ENCODE peak calls at places on chromosomes 5 and 9, in eight cellular contexts. One of them, this sample, is unnamed.

GRCh38 chr5:133635051-133635450 is 22.7 kb upstream of the FSTL4 start:
- DNase-seq in dorsolateral prefrontal cortex: no peak
- DNase-seq in pancreas: no peak
- DNase-seq in breast epithelium: no peak
- DNase-seq in HFFc6: peak
- DNase-seq in AG10803: peak
- DNase-seq in GM10248: no peak
- DNase-seq in glutamatergic neuron: no peak
- DNase-seq in this sample: no peak

GRCh38 chr5:175032013-175032412 is 307.6 kb downstream of the MSX2 start:
- DNase-seq in dorsolateral prefrontal cortex: no peak
- DNase-seq in pancreas: peak
- DNase-seq in breast epithelium: no peak
- DNase-seq in HFFc6: no peak
- DNase-seq in AG10803: no peak
- DNase-seq in GM10248: no peak
- DNase-seq in glutamatergic neuron: no peak
- DNase-seq in this sample: no peak

GRCh38 chr5:96763012-96763411 is 44.7 kb downstream of the ERAP1 start:
- DNase-seq in dorsolateral prefrontal cortex: no peak
- DNase-seq in pancreas: no peak
- DNase-seq in breast epithelium: no peak
- DNase-seq in HFFc6: no peak
- DNase-seq in AG10803: peak
- DNase-seq in GM10248: no peak
- DNase-seq in glutamatergic neuron: no peak
- DNase-seq in this sample: no peak

GRCh38 chr9:32991895-32992595 is 9.4 kb downstream of the APTX start:
- DNase-seq in dorsolateral prefrontal cortex: no peak
- DNase-seq in pancreas: no peak
- DNase-seq in breast epithelium: no peak
- DNase-seq in HFFc6: no peak
- DNase-seq in AG10803: no peak
- DNase-seq in GM10248: no peak
- DNase-seq in glutamatergic neuron: no peak
- DNase-seq in this sample: no peak

GRCh38 chr9:126773004-126773607 is 31.7 kb upstream of the ZBTB43 start:
- DNase-seq in dorsolateral prefrontal cortex: no peak
- DNase-seq in pancreas: no peak
- DNase-seq in breast epithelium: no peak
- DNase-seq in HFFc6: peak
- DNase-seq in AG10803: no peak
- DNase-seq in GM10248: no peak
- DNase-seq in glutamatergic neuron: peak
- DNase-seq in this sample: peak

GRCh38 chr9:116842658-116843057 is 155.6 kb downstream of the TRIM32 start:
- DNase-seq in dorsolateral prefrontal cortex: no peak
- DNase-seq in pancreas: no peak
- DNase-seq in breast epithelium: no peak
- DNase-seq in HFFc6: no peak
- DNase-seq in AG10803: no peak
- DNase-seq in GM10248: no peak
- DNase-seq in glutamatergic neuron: peak
- DNase-seq in this sample: no peak

GRCh38 chr5:1488882-1489680 is 34.7 kb downstream of the LPCAT1 start:
- DNase-seq in dorsolateral prefrontal cortex: no peak
- DNase-seq in pancreas: peak
- DNase-seq in breast epithelium: no peak
- DNase-seq in HFFc6: peak
- DNase-seq in AG10803: peak
- DNase-seq in GM10248: peak
- DNase-seq in glutamatergic neuron: no peak
- DNase-seq in this sample: no peak

GRCh38 chr5:74034738-74035137 is 408.7 kb downstream of the ARHGEF28 start:
- DNase-seq in dorsolateral prefrontal cortex: peak
- DNase-seq in pancreas: no peak
- DNase-seq in breast epithelium: peak
- DNase-seq in HFFc6: peak
- DNase-seq in AG10803: peak
- DNase-seq in GM10248: no peak
- DNase-seq in glutamatergic neuron: no peak
- DNase-seq in this sample: no peak

GRCh38 chr5:10612251-10612650 is 48.4 kb downstream of the ANKRD33B start:
- DNase-seq in dorsolateral prefrontal cortex: no peak
- DNase-seq in pancreas: no peak
- DNase-seq in breast epithelium: no peak
- DNase-seq in HFFc6: no peak
- DNase-seq in AG10803: no peak
- DNase-seq in GM10248: no peak
- DNase-seq in glutamatergic neuron: no peak
- DNase-seq in this sample: no peak

GRCh38 chr9:19769213-19769612 is 19.6 kb downstream of the SLC24A2 start:
- DNase-seq in dorsolateral prefrontal cortex: no peak
- DNase-seq in pancreas: no peak
- DNase-seq in breast epithelium: no peak
- DNase-seq in HFFc6: no peak
- DNase-seq in AG10803: no peak
- DNase-seq in GM10248: no peak
- DNase-seq in glutamatergic neuron: no peak
- DNase-seq in this sample: no peak

GRCh38 chr5:124309241-124309977 is 437.0 kb downstream of the ZNF608 start:
- DNase-seq in dorsolateral prefrontal cortex: no peak
- DNase-seq in pancreas: no peak
- DNase-seq in breast epithelium: no peak
- DNase-seq in HFFc6: no peak
- DNase-seq in AG10803: no peak
- DNase-seq in GM10248: no peak
- DNase-seq in glutamatergic neuron: peak
- DNase-seq in this sample: no peak

GRCh38 chr9:112831969-112832368 is 58.7 kb downstream of the SLC46A2 start:
- DNase-seq in dorsolateral prefrontal cortex: no peak
- DNase-seq in pancreas: no peak
- DNase-seq in breast epithelium: no peak
- DNase-seq in HFFc6: no peak
- DNase-seq in AG10803: no peak
- DNase-seq in GM10248: no peak
- DNase-seq in glutamatergic neuron: no peak
- DNase-seq in this sample: no peak
- TF ChIP-seq CTCF in dorsolateral prefrontal cortex: no peak
- TF ChIP-seq CTCF in pancreas: no peak
- TF ChIP-seq CTCF in breast epithelium: peak
- TF ChIP-seq CTCF in HFFc6: no peak
- TF ChIP-seq CTCF in AG10803: no peak
- TF ChIP-seq CTCF in GM10248: no peak
- TF ChIP-seq CTCF in glutamatergic neuron: no peak
- TF ChIP-seq CTCF in this sample: no peak

GRCh38 chr5:75053286-75054109 is 1.1 kb upstream of the GCNT4 start:
- DNase-seq in dorsolateral prefrontal cortex: no peak
- DNase-seq in pancreas: peak
- DNase-seq in breast epithelium: peak
- DNase-seq in HFFc6: peak
- DNase-seq in AG10803: peak
- DNase-seq in GM10248: peak
- DNase-seq in glutamatergic neuron: peak
- DNase-seq in this sample: peak
- TF ChIP-seq CTCF in dorsolateral prefrontal cortex: no peak
- TF ChIP-seq CTCF in pancreas: no peak
- TF ChIP-seq CTCF in breast epithelium: no peak
- TF ChIP-seq CTCF in HFFc6: peak
- TF ChIP-seq CTCF in AG10803: no peak
- TF ChIP-seq CTCF in GM10248: peak
- TF ChIP-seq CTCF in glutamatergic neuron: peak
- TF ChIP-seq CTCF in this sample: peak

GRCh38 chr9:76112151-76112550 is 221.7 kb downstream of the PCSK5 start:
- DNase-seq in dorsolateral prefrontal cortex: no peak
- DNase-seq in pancreas: no peak
- DNase-seq in breast epithelium: no peak
- DNase-seq in HFFc6: no peak
- DNase-seq in AG10803: no peak
- DNase-seq in GM10248: no peak
- DNase-seq in glutamatergic neuron: no peak
- DNase-seq in this sample: no peak

GRCh38 chr9:76115396-76115795 is 224.9 kb downstream of the PCSK5 start:
- DNase-seq in dorsolateral prefrontal cortex: no peak
- DNase-seq in pancreas: no peak
- DNase-seq in breast epithelium: no peak
- DNase-seq in HFFc6: no peak
- DNase-seq in AG10803: no peak
- DNase-seq in GM10248: no peak
- DNase-seq in glutamatergic neuron: no peak
- DNase-seq in this sample: no peak

GRCh38 chr9:76116913-76117312 is 226.4 kb downstream of the PCSK5 start:
- DNase-seq in dorsolateral prefrontal cortex: no peak
- DNase-seq in pancreas: no peak
- DNase-seq in breast epithelium: no peak
- DNase-seq in HFFc6: no peak
- DNase-seq in AG10803: peak
- DNase-seq in GM10248: no peak
- DNase-seq in glutamatergic neuron: no peak
- DNase-seq in this sample: no peak

GRCh38 chr9:76115982-76116646 is 225.6 kb downstream of the PCSK5 start:
- DNase-seq in dorsolateral prefrontal cortex: no peak
- DNase-seq in pancreas: no peak
- DNase-seq in breast epithelium: no peak
- DNase-seq in HFFc6: no peak
- DNase-seq in AG10803: no peak
- DNase-seq in GM10248: no peak
- DNase-seq in glutamatergic neuron: no peak
- DNase-seq in this sample: no peak

DNA sequence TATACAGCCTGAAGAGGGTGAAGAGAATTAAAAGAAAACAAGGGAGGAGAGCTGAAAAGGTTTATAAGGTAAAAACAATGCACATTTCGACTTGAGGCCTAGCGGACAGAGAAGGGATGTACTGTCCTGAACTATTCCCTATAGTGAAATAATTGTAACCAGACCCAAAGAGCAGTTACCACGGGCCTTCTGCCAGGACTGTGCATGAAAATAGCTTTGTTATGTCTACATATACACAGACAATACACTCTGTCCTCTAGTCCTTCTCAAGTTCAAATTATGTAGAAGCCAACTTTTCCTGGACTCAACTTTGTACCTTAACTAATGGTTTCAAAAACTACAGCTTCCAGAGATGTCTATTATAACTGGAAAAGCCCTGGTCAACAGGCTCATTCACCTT is 223.7 kb downstream of the PCSK5 start:
- DNase-seq in dorsolateral prefrontal cortex: no peak
- DNase-seq in pancreas: no peak
- DNase-seq in breast epithelium: no peak
- DNase-seq in HFFc6: no peak
- DNase-seq in AG10803: no peak
- DNase-seq in GM10248: no peak
- DNase-seq in glutamatergic neuron: no peak
- DNase-seq in this sample: no peak
- TF ChIP-seq CTCF in dorsolateral prefrontal cortex: no peak
- TF ChIP-seq CTCF in pancreas: no peak
- TF ChIP-seq CTCF in breast epithelium: no peak
- TF ChIP-seq CTCF in HFFc6: no peak
- TF ChIP-seq CTCF in AG10803: no peak
- TF ChIP-seq CTCF in GM10248: no peak
- TF ChIP-seq CTCF in glutamatergic neuron: no peak
- TF ChIP-seq CTCF in this sample: no peak

DNA sequence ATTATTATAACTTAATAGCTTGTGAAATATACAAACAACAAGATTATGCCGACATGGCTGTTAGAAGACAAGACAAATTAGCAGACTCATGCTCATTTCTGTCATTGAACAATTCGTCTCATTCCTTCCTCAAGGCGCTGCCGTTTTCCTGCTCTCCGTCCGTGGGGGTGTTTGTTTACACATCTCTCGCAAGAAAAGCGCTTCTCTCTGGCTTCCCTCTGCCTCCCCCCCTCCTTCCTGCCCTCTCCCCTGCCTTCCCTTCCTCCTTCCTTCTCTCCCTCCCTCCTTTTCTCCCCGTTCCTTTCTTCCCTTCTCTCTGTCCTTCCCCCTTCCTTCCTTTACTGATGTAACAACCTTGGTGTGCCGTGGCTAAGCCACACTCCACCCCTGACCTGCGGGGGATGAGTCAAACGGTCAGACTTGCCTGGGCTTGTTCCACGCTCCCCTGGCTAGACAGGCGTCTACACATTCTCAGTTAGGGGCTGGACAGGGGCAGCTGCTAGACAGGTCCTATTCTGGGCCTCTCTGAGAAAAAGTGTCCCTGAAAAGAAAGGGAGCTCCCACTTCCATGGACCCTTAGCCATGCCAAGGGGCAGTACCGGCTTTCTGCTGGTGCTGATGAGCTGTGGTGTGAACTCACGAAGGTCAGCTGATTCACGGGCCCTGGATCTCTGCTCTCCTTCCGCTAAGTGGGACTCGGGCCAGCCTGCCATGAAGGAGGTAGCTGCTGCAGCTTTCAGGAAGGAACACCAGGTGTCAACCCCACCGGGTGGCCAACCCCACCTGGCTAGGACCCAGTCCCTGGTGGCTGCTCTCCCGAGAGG is 32.0 kb upstream of the SPTLC1 start:
- DNase-seq in dorsolateral prefrontal cortex: peak
- DNase-seq in pancreas: no peak
- DNase-seq in breast epithelium: peak
- DNase-seq in HFFc6: peak
- DNase-seq in AG10803: peak
- DNase-seq in GM10248: peak
- DNase-seq in glutamatergic neuron: no peak
- DNase-seq in this sample: no peak
- TF ChIP-seq CTCF in dorsolateral prefrontal cortex: no peak
- TF ChIP-seq CTCF in pancreas: no peak
- TF ChIP-seq CTCF in breast epithelium: no peak
- TF ChIP-seq CTCF in HFFc6: peak
- TF ChIP-seq CTCF in AG10803: peak
- TF ChIP-seq CTCF in GM10248: no peak
- TF ChIP-seq CTCF in glutamatergic neuron: no peak
- TF ChIP-seq CTCF in this sample: no peak

DNA sequence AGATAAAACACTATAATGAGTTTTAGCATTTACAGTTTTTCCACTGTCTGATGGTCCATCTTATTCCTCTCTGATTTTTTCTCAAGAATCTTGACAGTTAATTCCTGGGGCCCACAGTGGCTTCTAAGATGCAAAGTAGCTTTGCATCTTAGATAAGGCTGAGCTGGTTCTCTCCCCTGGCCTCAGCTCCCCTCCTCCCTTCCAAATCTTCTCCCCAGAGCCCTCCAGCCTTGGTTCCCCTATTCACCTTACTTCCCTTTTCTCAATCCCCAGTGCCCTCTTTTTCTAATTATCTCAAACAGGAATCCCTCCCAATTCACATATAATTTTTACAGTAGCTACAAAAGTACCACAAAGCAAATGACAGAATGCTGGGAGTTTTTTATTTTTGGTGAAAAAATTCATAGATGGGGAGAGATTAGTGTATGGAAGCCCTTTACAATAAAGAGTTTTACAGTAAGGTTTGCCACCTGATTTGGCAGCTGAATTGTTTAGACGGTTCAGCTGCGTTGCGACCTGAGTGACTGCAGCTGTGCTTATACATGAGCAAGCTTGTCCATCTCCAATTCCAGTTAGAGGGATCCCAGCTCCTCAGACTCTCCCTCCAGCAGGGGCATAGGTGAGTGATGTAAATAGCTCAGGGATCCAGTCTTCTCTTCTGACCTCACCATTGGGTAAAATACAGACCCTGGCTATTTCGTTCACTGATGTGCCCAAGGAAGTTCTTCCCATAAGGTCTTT is 51.4 kb upstream of the CKMT2 start:
- DNase-seq in dorsolateral prefrontal cortex: no peak
- DNase-seq in pancreas: no peak
- DNase-seq in breast epithelium: no peak
- DNase-seq in HFFc6: no peak
- DNase-seq in AG10803: no peak
- DNase-seq in GM10248: no peak
- DNase-seq in glutamatergic neuron: no peak
- DNase-seq in this sample: no peak
- TF ChIP-seq CTCF in dorsolateral prefrontal cortex: no peak
- TF ChIP-seq CTCF in pancreas: no peak
- TF ChIP-seq CTCF in breast epithelium: no peak
- TF ChIP-seq CTCF in HFFc6: no peak
- TF ChIP-seq CTCF in AG10803: no peak
- TF ChIP-seq CTCF in GM10248: no peak
- TF ChIP-seq CTCF in glutamatergic neuron: no peak
- TF ChIP-seq CTCF in this sample: no peak